ENCODE peak calls at places on chromosomes 3 and 15, in eight cellular contexts. X is activated CD4-positive, alpha-beta T cell treated with anti-CD3 and anti-CD28 coated beads for 48 hours; T is NCI-H2081; G is AG04450; L is SW480; P is NCI-H460; Q is lower lobe of right lung; S is tibial nerve. F is an unnamed sample.

GRCh38 chr3:3664916-3665315 is 134.3 kb upstream of the LRRN1 start:
- DNase-seq in X (no peak), T (no peak), G (no peak), L (peak), P (no peak), Q (no peak), S (no peak), F (no peak)

GRCh38 chr3:80278056-80278455 is 510.3 kb upstream of the ROBO1 start:
- DNase-seq in X (no peak), T (no peak), G (no peak), L (no peak), P (no peak), Q (no peak), S (no peak), F (no peak)

GRCh38 chr15:96334705-96335428 is 4.4 kb downstream of the NR2F2 start:
- DNase-seq in X (no peak), T (peak), G (no peak), L (no peak), P (no peak), Q (no peak), S (no peak), F (no peak)

GRCh38 chr3:152595975-152596832 is 238.7 kb upstream of the P2RY1 start:
- DNase-seq in X (no peak), T (peak), G (peak), L (no peak), P (no peak), Q (no peak), S (no peak), F (no peak)

GRCh38 chr3:11155341-11156025 is 1.2 kb downstream of the HRH1 start:
- DNase-seq in X (peak), T (no peak), G (peak), L (peak), P (peak), Q (peak), S (peak), F (no peak)

GRCh38 chr15:95843241-95843851 is 487.2 kb upstream of the NR2F2 start:
- DNase-seq in X (no peak), T (no peak), G (no peak), L (no peak), P (no peak), Q (no peak), S (peak), F (no peak)

GRCh38 chr3:48656061-48656840 is 6.4 kb downstream of the CELSR3 start:
- DNase-seq in X (peak), T (no peak), G (no peak), L (no peak), P (peak), Q (peak), S (peak), F (no peak)

GRCh38 chr15:28942046-28942445 is 56.3 kb downstream of the APBA2 start:
- DNase-seq in X (peak), T (no peak), G (no peak), L (no peak), P (no peak), Q (no peak), S (no peak), F (no peak)

GRCh38 chr15:81297147-81297572 is 26.8 kb downstream of the STARD5 start:
- DNase-seq in X (no peak), T (no peak), G (no peak), L (peak), P (no peak), Q (no peak), S (no peak), F (no peak)

GRCh38 chr3:46542344-46542743 is 23.8 kb downstream of the LRRC2 start:
- DNase-seq in X (no peak), T (no peak), G (no peak), L (no peak), P (no peak), Q (no peak), S (no peak), F (no peak)

GRCh38 chr3:40780341-40780800 is 255.6 kb downstream of the ZNF621 start:
- DNase-seq in X (no peak), T (no peak), G (no peak), L (no peak), P (no peak), Q (peak), S (peak), F (no peak)

GRCh38 chr15:68479870-68480269 is 47.9 kb upstream of the ITGA11 start:
- DNase-seq in X (no peak), T (no peak), G (no peak), L (no peak), P (no peak), Q (no peak), S (no peak), F (no peak)

GRCh38 chr3:189455009-189455408 is 176.2 kb upstream of the TP63 start:
- DNase-seq in X (no peak), T (no peak), G (no peak), L (no peak), P (no peak), Q (no peak), S (no peak), F (no peak)

GRCh38 chr3:5275529-5275928 is 88.0 kb downstream of the EDEM1 start:
- DNase-seq in X (no peak), T (no peak), G (no peak), L (no peak), P (no peak), Q (no peak), S (no peak), F (no peak)

F was measured in esophagus squamous epithelium.